ENCODE peak calls at places on chromosome 18, in four cellular contexts. K, T, A and C are unnamed samples.

GRCh38 chr18:31040982-31041345 is 1.6 kb downstream of the DSC3 start:
- DNase-seq in K (no peak), T (peak), A (no peak), C (peak)

GRCh38 chr18:34222025-34222395 is 2.7 kb downstream of the NOL4 start:
- DNase-seq in K (no peak), T (no peak), A (no peak), C (no peak)

GRCh38 chr18:63762518-63762917 is 12.7 kb upstream of the SERPINB7 start:
- DNase-seq in K (no peak), T (peak), A (no peak), C (peak)

GRCh38 chr18:74589021-74589420 is 8.6 kb upstream of the ZNF407 start:
- DNase-seq in K (no peak), T (peak), A (peak), C (no peak)

GRCh38 chr18:55830490-55830889 is 242.5 kb upstream of the TCF4 start:
- DNase-seq in K (no peak), T (peak), A (peak), C (no peak)

GRCh38 chr18:23711421-23711820 is 22.2 kb downstream of the LAMA3 start:
- DNase-seq in K (no peak), T (no peak), A (no peak), C (no peak)

GRCh38 chr18:59220784-59221765 is 1.1 kb downstream of the GRP start:
- DNase-seq in K (no peak), T (no peak), A (no peak), C (peak)

GRCh38 chr18:41845563-41845962 is 109.5 kb upstream of the PIK3C3 start:
- DNase-seq in K (no peak), T (peak), A (no peak), C (peak)

GRCh38 chr18:59416818-59417217 is 57.8 kb upstream of the LMAN1 start:
- DNase-seq in K (no peak), T (no peak), A (no peak), C (no peak)

GRCh38 chr18:74115046-74115445 is 32.6 kb downstream of the FBXO15 start:
- DNase-seq in K (no peak), T (no peak), A (no peak), C (no peak)

GRCh38 chr18:79715280-79715679 is 35.7 kb downstream of the CTDP1 start:
- DNase-seq in K (no peak), T (no peak), A (no peak), C (no peak)

GRCh38 chr18:46622999-46623398 is 34.0 kb downstream of the LOXHD1 start:
- DNase-seq in K (no peak), T (peak), A (peak), C (peak)

GRCh38 chr18:12046751-12047335 is 46.8 kb upstream of the ANKRD62 start:
- DNase-seq in K (no peak), T (peak), A (no peak), C (no peak)

GRCh38 chr18:23752796-23753195 is 63.5 kb downstream of the LAMA3 start:
- DNase-seq in K (no peak), T (no peak), A (no peak), C (no peak)